ENCODE peak calls at places on chromosomes 13 and 19, in eight cellular contexts. One of them, this sample, is unnamed.

GRCh38 chr13:110226051-110226562 is 80.8 kb downstream of the COL4A1 start:
- DNase-seq in HepG2: no peak
- DNase-seq in pancreas: no peak
- DNase-seq in left ventricle myocardium inferior: no peak
- DNase-seq in hepatocyte: no peak
- DNase-seq in stomach: no peak
- DNase-seq in CD8-positive, alpha-beta memory T cell: no peak
- DNase-seq in fibroblast of lung: peak; percentile 79
- DNase-seq in this sample: no peak

GRCh38 chr13:35784286-35784951 is 307.9 kb upstream of the MAB21L1 start:
- DNase-seq in CD8-positive, alpha-beta memory T cell: no peak
- DNase-seq in HepG2: peak; percentile 12
- DNase-seq in stomach: no peak
- DNase-seq in fibroblast of lung: no peak
- DNase-seq in pancreas: no peak
- DNase-seq in left ventricle myocardium inferior: no peak
- DNase-seq in hepatocyte: no peak
- DNase-seq in this sample: no peak

GRCh38 chr19:2034729-2035589 is 16.1 kb downstream of the MKNK2 start:
- DNase-seq in pancreas: no peak
- DNase-seq in CD8-positive, alpha-beta memory T cell: peak; percentile 66
- DNase-seq in hepatocyte: peak; percentile 46
- DNase-seq in stomach: peak; percentile 89
- DNase-seq in fibroblast of lung: peak; percentile 56
- DNase-seq in HepG2: no peak
- DNase-seq in left ventricle myocardium inferior: no peak
- DNase-seq in this sample: no peak

GRCh38 chr19:1980782-1981181 is 34.7 kb downstream of the BTBD2 start:
- DNase-seq in fibroblast of lung: no peak
- DNase-seq in left ventricle myocardium inferior: no peak
- DNase-seq in hepatocyte: no peak
- DNase-seq in pancreas: no peak
- DNase-seq in HepG2: no peak
- DNase-seq in CD8-positive, alpha-beta memory T cell: no peak
- DNase-seq in stomach: no peak
- DNase-seq in this sample: no peak

GRCh38 chr13:85590231-85590931 is 208.8 kb downstream of the SLITRK6 start:
- DNase-seq in pancreas: no peak
- DNase-seq in left ventricle myocardium inferior: no peak
- DNase-seq in hepatocyte: no peak
- DNase-seq in CD8-positive, alpha-beta memory T cell: no peak
- DNase-seq in stomach: no peak
- DNase-seq in fibroblast of lung: peak; percentile 19
- DNase-seq in HepG2: no peak
- DNase-seq in this sample: peak; percentile 30

GRCh38 chr19:15288146-15288963 is 44.0 kb downstream of the BRD4 start:
- DNase-seq in left ventricle myocardium inferior: no peak
- DNase-seq in fibroblast of lung: no peak
- DNase-seq in stomach: peak; percentile 41
- DNase-seq in pancreas: no peak
- DNase-seq in hepatocyte: no peak
- DNase-seq in HepG2: no peak
- DNase-seq in CD8-positive, alpha-beta memory T cell: no peak
- DNase-seq in this sample: no peak

GRCh38 chr19:48372904-48373303 is 8.7 kb downstream of the SYNGR4 start:
- DNase-seq in fibroblast of lung: no peak
- DNase-seq in hepatocyte: no peak
- DNase-seq in HepG2: no peak
- DNase-seq in CD8-positive, alpha-beta memory T cell: no peak
- DNase-seq in pancreas: no peak
- DNase-seq in left ventricle myocardium inferior: no peak
- DNase-seq in stomach: no peak
- DNase-seq in this sample: no peak

GRCh38 chr13:35927554-35927953 is 203.6 kb downstream of the DCLK1 start:
- DNase-seq in stomach: no peak
- DNase-seq in CD8-positive, alpha-beta memory T cell: no peak
- DNase-seq in HepG2: no peak
- DNase-seq in hepatocyte: peak; percentile 67
- DNase-seq in left ventricle myocardium inferior: no peak
- DNase-seq in fibroblast of lung: peak; percentile 67
- DNase-seq in pancreas: no peak
- DNase-seq in this sample: no peak

GRCh38 chr13:112120031-112120373 is 53.1 kb downstream of the SOX1 start:
- DNase-seq in hepatocyte: no peak
- DNase-seq in fibroblast of lung: no peak
- DNase-seq in left ventricle myocardium inferior: no peak
- DNase-seq in CD8-positive, alpha-beta memory T cell: no peak
- DNase-seq in pancreas: no peak
- DNase-seq in stomach: no peak
- DNase-seq in HepG2: no peak
- DNase-seq in this sample: no peak

GRCh38 chr13:31767175-31767900 is 28.0 kb downstream of the RXFP2 start:
- DNase-seq in pancreas: no peak
- DNase-seq in CD8-positive, alpha-beta memory T cell: no peak
- DNase-seq in left ventricle myocardium inferior: no peak
- DNase-seq in hepatocyte: no peak
- DNase-seq in fibroblast of lung: peak; percentile 62
- DNase-seq in HepG2: no peak
- DNase-seq in stomach: no peak
- DNase-seq in this sample: no peak

GRCh38 chr19:46715620-46716012 is 1.3 kb downstream of the PRKD2 start:
- DNase-seq in HepG2: no peak
- DNase-seq in CD8-positive, alpha-beta memory T cell: no peak
- DNase-seq in left ventricle myocardium inferior: no peak
- DNase-seq in hepatocyte: no peak
- DNase-seq in stomach: no peak
- DNase-seq in pancreas: no peak
- DNase-seq in fibroblast of lung: no peak
- DNase-seq in this sample: no peak

GRCh38 chr13:50230365-50230978 is 215.2 kb downstream of the KCNRG start:
- DNase-seq in pancreas: no peak
- DNase-seq in CD8-positive, alpha-beta memory T cell: no peak
- DNase-seq in hepatocyte: peak; percentile 55
- DNase-seq in left ventricle myocardium inferior: no peak
- DNase-seq in fibroblast of lung: peak; percentile 90
- DNase-seq in HepG2: peak; percentile 63
- DNase-seq in stomach: no peak
- DNase-seq in this sample: peak; percentile 17

GRCh38 chr19:11426656-11427055 is 7.5 kb upstream of the RGL3 start:
- DNase-seq in HepG2: no peak
- DNase-seq in hepatocyte: no peak
- DNase-seq in CD8-positive, alpha-beta memory T cell: no peak
- DNase-seq in stomach: no peak
- DNase-seq in left ventricle myocardium inferior: no peak
- DNase-seq in fibroblast of lung: no peak
- DNase-seq in pancreas: no peak
- DNase-seq in this sample: no peak

GRCh38 chr19:12838893-12839656 is 760 bp downstream of the MAST1 start:
- DNase-seq in hepatocyte: no peak
- DNase-seq in left ventricle myocardium inferior: no peak
- DNase-seq in stomach: no peak
- DNase-seq in pancreas: no peak
- DNase-seq in CD8-positive, alpha-beta memory T cell: peak; percentile 24
- DNase-seq in HepG2: no peak
- DNase-seq in fibroblast of lung: no peak
- DNase-seq in this sample: no peak
- H3K4me3 ChIP-seq in hepatocyte: no peak overlapping the region
- H3K4me3 ChIP-seq in left ventricle myocardium inferior: peak overlapping the region; percentile 54
- H3K4me3 ChIP-seq in stomach: peak overlapping the region; percentile 35
- H3K4me3 ChIP-seq in pancreas: no peak overlapping the region
- H3K4me3 ChIP-seq in CD8-positive, alpha-beta memory T cell: peak overlapping the region; percentile 14
- H3K4me3 ChIP-seq in HepG2: peak overlapping the region; percentile 70
- H3K4me3 ChIP-seq in fibroblast of lung: no peak overlapping the region
- H3K4me3 ChIP-seq in this sample: no peak overlapping the region

GRCh38 chr13:29688193-29688592 is 92.7 kb upstream of the SLC7A1 start:
- DNase-seq in HepG2: no peak
- DNase-seq in left ventricle myocardium inferior: no peak
- DNase-seq in hepatocyte: no peak
- DNase-seq in fibroblast of lung: no peak
- DNase-seq in stomach: no peak
- DNase-seq in pancreas: no peak
- DNase-seq in CD8-positive, alpha-beta memory T cell: no peak
- DNase-seq in this sample: no peak
- H3K27me3 ChIP-seq in HepG2: no peaks in the 10 kb centered on the region
- H3K27me3 ChIP-seq in left ventricle myocardium inferior: no peaks in the 10 kb centered on the region
- H3K27me3 ChIP-seq in hepatocyte: no peaks in the 10 kb centered on the region
- H3K27me3 ChIP-seq in fibroblast of lung: no peaks in the 10 kb centered on the region
- H3K27me3 ChIP-seq in stomach: no peaks in the 10 kb centered on the region
- H3K27me3 ChIP-seq in pancreas: no peaks in the 10 kb centered on the region
- H3K27me3 ChIP-seq in CD8-positive, alpha-beta memory T cell: no peaks in the 10 kb centered on the region
- H3K27me3 ChIP-seq in this sample: no peaks in the 10 kb centered on the region

GRCh38 chr19:6534451-6535093 is 3.7 kb downstream of the TNFSF9 start:
- DNase-seq in pancreas: no peak
- DNase-seq in stomach: no peak
- DNase-seq in HepG2: no peak
- DNase-seq in hepatocyte: no peak
- DNase-seq in fibroblast of lung: no peak
- DNase-seq in left ventricle myocardium inferior: no peak
- DNase-seq in CD8-positive, alpha-beta memory T cell: no peak
- DNase-seq in this sample: no peak
- H3K4me3 ChIP-seq in pancreas: no peak overlapping the region
- H3K4me3 ChIP-seq in stomach: no peak overlapping the region
- H3K4me3 ChIP-seq in HepG2: no peak overlapping the region
- H3K4me3 ChIP-seq in hepatocyte: no peak overlapping the region
- H3K4me3 ChIP-seq in fibroblast of lung: no peak overlapping the region
- H3K4me3 ChIP-seq in left ventricle myocardium inferior: no peak overlapping the region
- H3K4me3 ChIP-seq in CD8-positive, alpha-beta memory T cell: no peak overlapping the region
- H3K4me3 ChIP-seq in this sample: no peak overlapping the region

GRCh38 chr19:5318306-5318705 is 22.3 kb downstream of the PTPRS start:
- DNase-seq in stomach: no peak
- DNase-seq in CD8-positive, alpha-beta memory T cell: no peak
- DNase-seq in fibroblast of lung: no peak
- DNase-seq in hepatocyte: no peak
- DNase-seq in HepG2: no peak
- DNase-seq in pancreas: no peak
- DNase-seq in left ventricle myocardium inferior: no peak
- DNase-seq in this sample: no peak

GRCh38 chr19:5319516-5319915 is 21.1 kb downstream of the PTPRS start:
- DNase-seq in pancreas: no peak
- DNase-seq in stomach: no peak
- DNase-seq in hepatocyte: no peak
- DNase-seq in CD8-positive, alpha-beta memory T cell: no peak
- DNase-seq in HepG2: no peak
- DNase-seq in left ventricle myocardium inferior: no peak
- DNase-seq in fibroblast of lung: no peak
- DNase-seq in this sample: no peak

GRCh38 chr19:5314907-5315298 is 25.7 kb downstream of the PTPRS start:
- DNase-seq in HepG2: no peak
- DNase-seq in hepatocyte: no peak
- DNase-seq in pancreas: no peak
- DNase-seq in fibroblast of lung: no peak
- DNase-seq in CD8-positive, alpha-beta memory T cell: no peak
- DNase-seq in stomach: no peak
- DNase-seq in left ventricle myocardium inferior: no peak
- DNase-seq in this sample: no peak

GRCh38 chr19:5316138-5316537 is 24.5 kb downstream of the PTPRS start:
- DNase-seq in HepG2: no peak
- DNase-seq in fibroblast of lung: no peak
- DNase-seq in left ventricle myocardium inferior: no peak
- DNase-seq in CD8-positive, alpha-beta memory T cell: no peak
- DNase-seq in pancreas: no peak
- DNase-seq in hepatocyte: no peak
- DNase-seq in stomach: no peak
- DNase-seq in this sample: no peak

DNA sequence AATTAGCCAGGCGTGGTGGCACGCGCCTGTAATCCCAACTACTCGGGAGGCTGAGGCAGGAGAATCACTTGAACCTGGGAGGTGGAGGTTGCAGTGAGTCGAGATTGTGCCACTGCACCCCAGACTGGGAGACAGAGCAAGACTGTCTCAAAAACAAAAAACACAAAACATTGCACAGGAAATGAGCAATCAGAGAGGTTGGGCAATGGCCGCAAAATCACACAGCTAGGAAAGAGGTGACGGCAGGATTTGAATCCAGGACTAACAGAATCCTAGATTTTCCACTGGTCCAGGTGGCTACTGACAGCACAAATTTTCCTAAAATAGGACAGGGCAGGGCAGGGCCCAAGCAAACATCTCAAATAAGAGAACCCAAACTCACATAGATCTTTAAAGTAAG is 23.3 kb downstream of the PTPRS start:
- DNase-seq in CD8-positive, alpha-beta memory T cell: no peak
- DNase-seq in fibroblast of lung: no peak
- DNase-seq in HepG2: no peak
- DNase-seq in pancreas: no peak
- DNase-seq in hepatocyte: no peak
- DNase-seq in left ventricle myocardium inferior: no peak
- DNase-seq in stomach: no peak
- DNase-seq in this sample: no peak
- H3K27me3 ChIP-seq in CD8-positive, alpha-beta memory T cell: peaks cover 5% of the 10 kb centered on the region
- H3K27me3 ChIP-seq in fibroblast of lung: no peaks in the 10 kb centered on the region
- H3K27me3 ChIP-seq in HepG2: no peaks in the 10 kb centered on the region
- H3K27me3 ChIP-seq in pancreas: no peaks in the 10 kb centered on the region
- H3K27me3 ChIP-seq in hepatocyte: no peaks in the 10 kb centered on the region
- H3K27me3 ChIP-seq in left ventricle myocardium inferior: peaks cover 75% of the 10 kb centered on the region
- H3K27me3 ChIP-seq in stomach: no peaks in the 10 kb centered on the region
- H3K27me3 ChIP-seq in this sample: no peaks in the 10 kb centered on the region

GRCh38 chr19:54392078-54392477 is 23.2 kb upstream of the TTYH1 start:
- DNase-seq in hepatocyte: no peak
- DNase-seq in CD8-positive, alpha-beta memory T cell: no peak
- DNase-seq in HepG2: no peak
- DNase-seq in left ventricle myocardium inferior: no peak
- DNase-seq in fibroblast of lung: no peak
- DNase-seq in stomach: no peak
- DNase-seq in pancreas: no peak
- DNase-seq in this sample: no peak
- H3K4me3 ChIP-seq in hepatocyte: no peak overlapping the region
- H3K4me3 ChIP-seq in CD8-positive, alpha-beta memory T cell: no peak overlapping the region
- H3K4me3 ChIP-seq in HepG2: no peak overlapping the region
- H3K4me3 ChIP-seq in left ventricle myocardium inferior: no peak overlapping the region
- H3K4me3 ChIP-seq in fibroblast of lung: no peak overlapping the region
- H3K4me3 ChIP-seq in stomach: no peak overlapping the region
- H3K4me3 ChIP-seq in pancreas: no peak overlapping the region
- H3K4me3 ChIP-seq in this sample: no peak overlapping the region